ENCODE peak calls at places on chromosomes 12 and 14, in six cellular contexts. I is mesendoderm, K is IMR-90, N is neuronal stem cell, T is mesenchymal stem cell, V is trophoblast cell. D is an unnamed sample.
A peak's percentile ranks its signal among the peaks of the same experiment; 100 is the strongest.

GRCh38 chr14:91138511-91139359 is 24.9 kb downstream of the DGLUCY start:
- DNase-seq in N (no peak), K (no peak), T (peak; percentile 35), V (peak; percentile 72), I (peak; percentile 79), D (peak; percentile 41)

GRCh38 chr14:70052990-70053389 is 135.8 kb downstream of the SLC8A3 start:
- DNase-seq in N (peak; percentile 76), I (peak; percentile 49), V (peak; percentile 65), K (peak; percentile 28), T (peak; percentile 4), D (no peak)

GRCh38 chr12:31234955-31235867 is 90.7 kb downstream of the SINHCAF start:
- DNase-seq in N (peak; percentile 44), V (peak; percentile 36), T (peak; percentile 64), K (peak; percentile 31), I (peak; percentile 74), D (peak; percentile 80)

GRCh38 chr12:14460212-14460841 is 94.8 kb downstream of the ATF7IP start:
- DNase-seq in I (no peak), N (no peak), T (no peak), K (no peak), V (no peak), D (no peak)

GRCh38 chr12:64173456-64173855 is 48.6 kb downstream of the KICS2 start:
- DNase-seq in I (no peak), V (peak; percentile 93), K (no peak), T (no peak), N (no peak), D (no peak)

GRCh38 chr14:90060312-90060964 is 1.4 kb upstream of the KCNK13 start:
- DNase-seq in N (peak; percentile 57), K (peak; percentile 51), T (peak; percentile 43), V (peak; percentile 66), I (peak; percentile 85), D (peak; percentile 83)

GRCh38 chr12:102061096-102061555 is 665 bp downstream of the WASHC3 start:
- DNase-seq in T (peak; percentile 23), N (no peak), V (peak; percentile 31), I (no peak), K (peak; percentile 1), D (no peak)

GRCh38 chr14:24058260-24058950 is 6.6 kb downstream of the CARMIL3 start:
- DNase-seq in I (peak; percentile 80), V (peak; percentile 81), T (peak; percentile 76), K (peak; percentile 64), N (peak; percentile 72), D (no peak)

GRCh38 chr12:52980773-52981423 is 25.4 kb upstream of the EIF4B start:
- DNase-seq in V (peak; percentile 99), I (peak; percentile 98), N (peak; percentile 94), K (peak; percentile 88), T (peak; percentile 93), D (peak; percentile 97)

GRCh38 chr14:30417121-30417520 is 141.8 kb upstream of the G2E3 start:
- DNase-seq in T (no peak), I (no peak), N (no peak), V (peak; percentile 52), K (no peak), D (no peak)

DNA sequence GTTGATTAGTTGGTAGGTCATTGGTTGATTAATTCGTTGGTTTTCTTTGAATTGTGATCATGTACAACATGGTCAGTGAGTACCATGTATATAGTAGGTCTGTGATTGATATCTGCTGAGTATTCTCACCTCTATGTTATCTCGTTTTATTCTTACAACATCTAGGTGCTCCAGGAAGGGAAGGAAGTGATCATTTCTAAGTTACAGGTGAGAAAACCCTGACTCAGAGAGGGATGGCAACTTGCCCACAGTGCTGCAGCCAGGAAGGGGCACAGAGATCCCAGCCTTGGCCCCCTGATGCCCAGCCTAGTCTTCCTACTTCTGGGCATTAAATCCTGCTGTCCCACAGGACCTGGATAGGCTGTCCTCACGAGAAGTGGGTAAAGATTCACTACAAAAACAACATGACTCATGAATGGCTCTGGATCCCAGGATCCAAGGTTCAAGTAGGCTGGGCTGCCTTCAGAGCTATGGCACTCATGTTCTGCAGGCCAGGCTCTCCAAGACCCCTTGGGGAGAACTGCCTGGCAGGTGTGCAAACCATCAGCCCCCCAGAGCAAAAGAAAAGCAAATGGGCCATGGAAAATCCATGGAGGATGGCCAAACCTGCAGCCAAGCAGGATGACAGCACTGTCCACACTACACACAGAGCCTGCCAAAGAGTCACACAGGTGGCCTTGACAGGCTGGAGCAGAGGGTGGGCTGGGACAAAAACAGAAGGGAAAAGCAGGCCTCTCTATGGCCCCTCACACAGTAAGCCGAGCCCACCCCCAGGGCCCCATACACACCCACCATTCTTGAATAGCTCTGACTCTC is 146.2 kb downstream of the BCL11B start:
- DNase-seq in V (no peak), T (no peak), I (no peak), K (no peak), N (no peak), D (no peak)
- H3K27ac ChIP-seq in V (no peak overlapping the region), T (no peak overlapping the region), I (no peak overlapping the region), K (no peak overlapping the region), N (no peak overlapping the region), D (no peak overlapping the region)

GRCh38 chr14:39266871-39267591 is 33.3 kb downstream of the MIA2 start:
- DNase-seq in V (peak; percentile 86), I (peak; percentile 95), N (peak; percentile 73), T (peak; percentile 85), K (peak; percentile 81), D (peak; percentile 81)
- H2BK5ac ChIP-seq in V (peak overlapping the region; percentile 87), I (peak overlapping the region; percentile 79), N (peak overlapping the region; percentile 77), T (peak overlapping the region; percentile 66), K (peak overlapping the region; percentile 96), D (no peak overlapping the region)

GRCh38 chr12:59164226-59164625 is 243.9 kb upstream of the LRIG3 start:
- DNase-seq in T (no peak), K (no peak), I (no peak), V (peak; percentile 53), N (no peak), D (no peak)
- H3K4me2 ChIP-seq in T (no peak overlapping the region), K (no peak overlapping the region), I (no peak overlapping the region), V (no peak overlapping the region), N (no peak overlapping the region), D (no peak overlapping the region)

GRCh38 chr14:52873694-52874093 is 77.2 kb downstream of the FERMT2 start:
- DNase-seq in N (no peak), V (peak; percentile 78), K (peak; percentile 56), T (peak; percentile 46), I (no peak), D (no peak)
- H3K27ac ChIP-seq in N (no peak overlapping the region), V (no peak overlapping the region), K (peak overlapping the region; percentile 51), T (no peak overlapping the region), I (no peak overlapping the region), D (no peak overlapping the region)